ENCODE peak calls at places on chromosomes 11 and 22, in eight cellular contexts. One of them, this sample, is unnamed.

GRCh38 chr22:37623075-37624016 is 14.7 kb downstream of the GGA1 start:
- DNase-seq in ecto neural progenitor cell: peak; percentile 85
- DNase-seq in NCI-H1930: peak; percentile 37
- DNase-seq in activated CD4-positive, CD25-positive, alpha-beta regulatory T cell: peak; percentile 67
- DNase-seq in fibroblast of the conjunctiva: no peak
- DNase-seq in effector memory CD8-positive, alpha-beta T cell: peak; percentile 75
- DNase-seq in NCI-H1436 treated with DMSO at 0.1 percent for 48 hours: no peak
- DNase-seq in effector memory CD4-positive, alpha-beta T cell: peak; percentile 70
- DNase-seq in this sample: no peak

GRCh38 chr22:48663297-48663696 is 1164.4 kb downstream of the BRD1 start:
- DNase-seq in ecto neural progenitor cell: no peak
- DNase-seq in NCI-H1930: no peak
- DNase-seq in activated CD4-positive, CD25-positive, alpha-beta regulatory T cell: no peak
- DNase-seq in fibroblast of the conjunctiva: no peak
- DNase-seq in effector memory CD8-positive, alpha-beta T cell: no peak
- DNase-seq in NCI-H1436 treated with DMSO at 0.1 percent for 48 hours: no peak
- DNase-seq in effector memory CD4-positive, alpha-beta T cell: no peak
- DNase-seq in this sample: no peak

GRCh38 chr22:24134090-24134846 is 47.0 kb upstream of the SUSD2 start:
- DNase-seq in ecto neural progenitor cell: peak; percentile 76
- DNase-seq in NCI-H1930: no peak
- DNase-seq in activated CD4-positive, CD25-positive, alpha-beta regulatory T cell: no peak
- DNase-seq in fibroblast of the conjunctiva: no peak
- DNase-seq in effector memory CD8-positive, alpha-beta T cell: peak; percentile 53
- DNase-seq in NCI-H1436 treated with DMSO at 0.1 percent for 48 hours: no peak
- DNase-seq in effector memory CD4-positive, alpha-beta T cell: peak; percentile 36
- DNase-seq in this sample: no peak

GRCh38 chr11:108221981-108222685 is at the start of gene NPAT:
- DNase-seq in ecto neural progenitor cell: no peak
- DNase-seq in NCI-H1930: no peak
- DNase-seq in activated CD4-positive, CD25-positive, alpha-beta regulatory T cell: peak; percentile 34
- DNase-seq in fibroblast of the conjunctiva: no peak
- DNase-seq in effector memory CD8-positive, alpha-beta T cell: no peak
- DNase-seq in NCI-H1436 treated with DMSO at 0.1 percent for 48 hours: no peak
- DNase-seq in effector memory CD4-positive, alpha-beta T cell: peak; percentile 41
- DNase-seq in this sample: no peak

GRCh38 chr11:79783833-79784232 is 343.0 kb upstream of the TENM4 start:
- DNase-seq in ecto neural progenitor cell: no peak
- DNase-seq in NCI-H1930: no peak
- DNase-seq in activated CD4-positive, CD25-positive, alpha-beta regulatory T cell: no peak
- DNase-seq in fibroblast of the conjunctiva: no peak
- DNase-seq in effector memory CD8-positive, alpha-beta T cell: no peak
- DNase-seq in NCI-H1436 treated with DMSO at 0.1 percent for 48 hours: no peak
- DNase-seq in effector memory CD4-positive, alpha-beta T cell: no peak
- DNase-seq in this sample: no peak

GRCh38 chr11:133940034-133940433 is 16.7 kb downstream of the IGSF9B start:
- DNase-seq in ecto neural progenitor cell: no peak
- DNase-seq in NCI-H1930: no peak
- DNase-seq in activated CD4-positive, CD25-positive, alpha-beta regulatory T cell: no peak
- DNase-seq in fibroblast of the conjunctiva: no peak
- DNase-seq in effector memory CD8-positive, alpha-beta T cell: no peak
- DNase-seq in NCI-H1436 treated with DMSO at 0.1 percent for 48 hours: no peak
- DNase-seq in effector memory CD4-positive, alpha-beta T cell: no peak
- DNase-seq in this sample: no peak

GRCh38 chr11:60211206-60211605 is 28.3 kb upstream of the MS4A6A start:
- DNase-seq in ecto neural progenitor cell: no peak
- DNase-seq in NCI-H1930: no peak
- DNase-seq in activated CD4-positive, CD25-positive, alpha-beta regulatory T cell: no peak
- DNase-seq in fibroblast of the conjunctiva: no peak
- DNase-seq in effector memory CD8-positive, alpha-beta T cell: no peak
- DNase-seq in NCI-H1436 treated with DMSO at 0.1 percent for 48 hours: no peak
- DNase-seq in effector memory CD4-positive, alpha-beta T cell: no peak
- DNase-seq in this sample: no peak

GRCh38 chr22:35910013-35910860 is 118.4 kb downstream of the RBFOX2 start:
- DNase-seq in ecto neural progenitor cell: no peak
- DNase-seq in NCI-H1930: no peak
- DNase-seq in activated CD4-positive, CD25-positive, alpha-beta regulatory T cell: no peak
- DNase-seq in fibroblast of the conjunctiva: no peak
- DNase-seq in effector memory CD8-positive, alpha-beta T cell: no peak
- DNase-seq in NCI-H1436 treated with DMSO at 0.1 percent for 48 hours: no peak
- DNase-seq in effector memory CD4-positive, alpha-beta T cell: no peak
- DNase-seq in this sample: no peak

GRCh38 chr22:50627452-50627913 is 469 bp downstream of the ARSA start:
- DNase-seq in ecto neural progenitor cell: no peak
- DNase-seq in NCI-H1930: no peak
- DNase-seq in activated CD4-positive, CD25-positive, alpha-beta regulatory T cell: no peak
- DNase-seq in fibroblast of the conjunctiva: no peak
- DNase-seq in effector memory CD8-positive, alpha-beta T cell: no peak
- DNase-seq in NCI-H1436 treated with DMSO at 0.1 percent for 48 hours: no peak
- DNase-seq in effector memory CD4-positive, alpha-beta T cell: no peak
- DNase-seq in this sample: no peak

GRCh38 chr22:21917206-21917958 is 35.3 kb downstream of the PPM1F start:
- DNase-seq in ecto neural progenitor cell: no peak
- DNase-seq in NCI-H1930: no peak
- DNase-seq in activated CD4-positive, CD25-positive, alpha-beta regulatory T cell: no peak
- DNase-seq in fibroblast of the conjunctiva: peak; percentile 10
- DNase-seq in effector memory CD8-positive, alpha-beta T cell: no peak
- DNase-seq in NCI-H1436 treated with DMSO at 0.1 percent for 48 hours: no peak
- DNase-seq in effector memory CD4-positive, alpha-beta T cell: no peak
- DNase-seq in this sample: no peak

GRCh38 chr11:125594958-125595357 is 2.3 kb downstream of the STT3A start:
- DNase-seq in ecto neural progenitor cell: no peak
- DNase-seq in NCI-H1930: no peak
- DNase-seq in activated CD4-positive, CD25-positive, alpha-beta regulatory T cell: no peak
- DNase-seq in fibroblast of the conjunctiva: no peak
- DNase-seq in effector memory CD8-positive, alpha-beta T cell: no peak
- DNase-seq in NCI-H1436 treated with DMSO at 0.1 percent for 48 hours: no peak
- DNase-seq in effector memory CD4-positive, alpha-beta T cell: no peak
- DNase-seq in this sample: no peak

GRCh38 chr11:61120865-61121831 is 18.9 kb downstream of the CD5 start:
- DNase-seq in ecto neural progenitor cell: no peak
- DNase-seq in NCI-H1930: no peak
- DNase-seq in activated CD4-positive, CD25-positive, alpha-beta regulatory T cell: no peak
- DNase-seq in fibroblast of the conjunctiva: no peak
- DNase-seq in effector memory CD8-positive, alpha-beta T cell: no peak
- DNase-seq in NCI-H1436 treated with DMSO at 0.1 percent for 48 hours: no peak
- DNase-seq in effector memory CD4-positive, alpha-beta T cell: peak; percentile 20
- DNase-seq in this sample: no peak

GRCh38 chr22:20021196-20022181 is 579 bp downstream of the TANGO2 start:
- DNase-seq in ecto neural progenitor cell: no peak
- DNase-seq in NCI-H1930: no peak
- DNase-seq in activated CD4-positive, CD25-positive, alpha-beta regulatory T cell: no peak
- DNase-seq in fibroblast of the conjunctiva: no peak
- DNase-seq in effector memory CD8-positive, alpha-beta T cell: no peak
- DNase-seq in NCI-H1436 treated with DMSO at 0.1 percent for 48 hours: no peak
- DNase-seq in effector memory CD4-positive, alpha-beta T cell: peak; percentile 15
- DNase-seq in this sample: peak; percentile 31

GRCh38 chr22:28019881-28020861 is 101.1 kb upstream of the PITPNB start:
- DNase-seq in ecto neural progenitor cell: peak; percentile 87
- DNase-seq in NCI-H1930: peak; percentile 20
- DNase-seq in activated CD4-positive, CD25-positive, alpha-beta regulatory T cell: peak; percentile 59
- DNase-seq in fibroblast of the conjunctiva: peak; percentile 54
- DNase-seq in effector memory CD8-positive, alpha-beta T cell: peak; percentile 54
- DNase-seq in NCI-H1436 treated with DMSO at 0.1 percent for 48 hours: no peak
- DNase-seq in effector memory CD4-positive, alpha-beta T cell: peak; percentile 9
- DNase-seq in this sample: peak; percentile 21

GRCh38 chr11:8652140-8652539 is 30.3 kb downstream of the TRIM66 start:
- DNase-seq in ecto neural progenitor cell: no peak
- DNase-seq in NCI-H1930: no peak
- DNase-seq in activated CD4-positive, CD25-positive, alpha-beta regulatory T cell: no peak
- DNase-seq in fibroblast of the conjunctiva: peak; percentile 60
- DNase-seq in effector memory CD8-positive, alpha-beta T cell: no peak
- DNase-seq in NCI-H1436 treated with DMSO at 0.1 percent for 48 hours: no peak
- DNase-seq in effector memory CD4-positive, alpha-beta T cell: no peak
- DNase-seq in this sample: peak; percentile 80

GRCh38 chr11:120832609-120833221 is 191.2 kb upstream of the TBCEL start:
- DNase-seq in ecto neural progenitor cell: peak; percentile 56
- DNase-seq in NCI-H1930: no peak
- DNase-seq in activated CD4-positive, CD25-positive, alpha-beta regulatory T cell: no peak
- DNase-seq in fibroblast of the conjunctiva: no peak
- DNase-seq in effector memory CD8-positive, alpha-beta T cell: no peak
- DNase-seq in NCI-H1436 treated with DMSO at 0.1 percent for 48 hours: no peak
- DNase-seq in effector memory CD4-positive, alpha-beta T cell: no peak
- DNase-seq in this sample: no peak

GRCh38 chr11:34074391-34074790 is 22.9 kb downstream of the CAPRIN1 start:
- DNase-seq in ecto neural progenitor cell: no peak
- DNase-seq in NCI-H1930: no peak
- DNase-seq in activated CD4-positive, CD25-positive, alpha-beta regulatory T cell: no peak
- DNase-seq in fibroblast of the conjunctiva: no peak
- DNase-seq in effector memory CD8-positive, alpha-beta T cell: no peak
- DNase-seq in NCI-H1436 treated with DMSO at 0.1 percent for 48 hours: no peak
- DNase-seq in effector memory CD4-positive, alpha-beta T cell: no peak
- DNase-seq in this sample: no peak

GRCh38 chr11:79156031-79156430 is 284.8 kb downstream of the TENM4 start:
- DNase-seq in ecto neural progenitor cell: no peak
- DNase-seq in NCI-H1930: no peak
- DNase-seq in activated CD4-positive, CD25-positive, alpha-beta regulatory T cell: no peak
- DNase-seq in fibroblast of the conjunctiva: no peak
- DNase-seq in effector memory CD8-positive, alpha-beta T cell: no peak
- DNase-seq in NCI-H1436 treated with DMSO at 0.1 percent for 48 hours: no peak
- DNase-seq in effector memory CD4-positive, alpha-beta T cell: no peak
- DNase-seq in this sample: no peak

GRCh38 chr11:92556435-92556834 is 331.8 kb downstream of the FAT3 start:
- DNase-seq in ecto neural progenitor cell: no peak
- DNase-seq in NCI-H1930: no peak
- DNase-seq in activated CD4-positive, CD25-positive, alpha-beta regulatory T cell: no peak
- DNase-seq in fibroblast of the conjunctiva: no peak
- DNase-seq in effector memory CD8-positive, alpha-beta T cell: no peak
- DNase-seq in NCI-H1436 treated with DMSO at 0.1 percent for 48 hours: no peak
- DNase-seq in effector memory CD4-positive, alpha-beta T cell: no peak
- DNase-seq in this sample: no peak

GRCh38 chr11:114026355-114026754 is 33.2 kb upstream of the ZBTB16 start:
- DNase-seq in ecto neural progenitor cell: no peak
- DNase-seq in NCI-H1930: no peak
- DNase-seq in activated CD4-positive, CD25-positive, alpha-beta regulatory T cell: no peak
- DNase-seq in fibroblast of the conjunctiva: no peak
- DNase-seq in effector memory CD8-positive, alpha-beta T cell: peak; percentile 12
- DNase-seq in NCI-H1436 treated with DMSO at 0.1 percent for 48 hours: no peak
- DNase-seq in effector memory CD4-positive, alpha-beta T cell: peak; percentile 19
- DNase-seq in this sample: peak; percentile 47

GRCh38 chr11:121244861-121245260 is 47.7 kb upstream of the SC5D start:
- DNase-seq in ecto neural progenitor cell: no peak
- DNase-seq in NCI-H1930: no peak
- DNase-seq in activated CD4-positive, CD25-positive, alpha-beta regulatory T cell: no peak
- DNase-seq in fibroblast of the conjunctiva: no peak
- DNase-seq in effector memory CD8-positive, alpha-beta T cell: no peak
- DNase-seq in NCI-H1436 treated with DMSO at 0.1 percent for 48 hours: no peak
- DNase-seq in effector memory CD4-positive, alpha-beta T cell: no peak
- DNase-seq in this sample: no peak

GRCh38 chr11:63599211-63600122 is 14.8 kb downstream of the PLAAT3 start:
- DNase-seq in ecto neural progenitor cell: no peak
- DNase-seq in NCI-H1930: no peak
- DNase-seq in activated CD4-positive, CD25-positive, alpha-beta regulatory T cell: no peak
- DNase-seq in fibroblast of the conjunctiva: no peak
- DNase-seq in effector memory CD8-positive, alpha-beta T cell: no peak
- DNase-seq in NCI-H1436 treated with DMSO at 0.1 percent for 48 hours: no peak
- DNase-seq in effector memory CD4-positive, alpha-beta T cell: no peak
- DNase-seq in this sample: no peak

GRCh38 chr11:59144096-59144495 is 1.4 kb downstream of the FAM111A start:
- DNase-seq in ecto neural progenitor cell: no peak
- DNase-seq in NCI-H1930: no peak
- DNase-seq in activated CD4-positive, CD25-positive, alpha-beta regulatory T cell: no peak
- DNase-seq in fibroblast of the conjunctiva: no peak
- DNase-seq in effector memory CD8-positive, alpha-beta T cell: no peak
- DNase-seq in NCI-H1436 treated with DMSO at 0.1 percent for 48 hours: no peak
- DNase-seq in effector memory CD4-positive, alpha-beta T cell: no peak
- DNase-seq in this sample: no peak

GRCh38 chr22:36289406-36289870 is 36.5 kb downstream of the APOL1 start:
- DNase-seq in ecto neural progenitor cell: no peak
- DNase-seq in NCI-H1930: no peak
- DNase-seq in activated CD4-positive, CD25-positive, alpha-beta regulatory T cell: no peak
- DNase-seq in fibroblast of the conjunctiva: no peak
- DNase-seq in effector memory CD8-positive, alpha-beta T cell: no peak
- DNase-seq in NCI-H1436 treated with DMSO at 0.1 percent for 48 hours: no peak
- DNase-seq in effector memory CD4-positive, alpha-beta T cell: no peak
- DNase-seq in this sample: no peak

GRCh38 chr11:70942593-70942992 is 309.8 kb downstream of the SHANK2 start:
- DNase-seq in ecto neural progenitor cell: no peak
- DNase-seq in NCI-H1930: no peak
- DNase-seq in activated CD4-positive, CD25-positive, alpha-beta regulatory T cell: no peak
- DNase-seq in fibroblast of the conjunctiva: no peak
- DNase-seq in effector memory CD8-positive, alpha-beta T cell: no peak
- DNase-seq in NCI-H1436 treated with DMSO at 0.1 percent for 48 hours: no peak
- DNase-seq in effector memory CD4-positive, alpha-beta T cell: no peak
- DNase-seq in this sample: no peak

GRCh38 chr22:45896153-45896951 is 80.6 kb downstream of the WNT7B start:
- DNase-seq in ecto neural progenitor cell: no peak
- DNase-seq in NCI-H1930: no peak
- DNase-seq in activated CD4-positive, CD25-positive, alpha-beta regulatory T cell: no peak
- DNase-seq in fibroblast of the conjunctiva: no peak
- DNase-seq in effector memory CD8-positive, alpha-beta T cell: no peak
- DNase-seq in NCI-H1436 treated with DMSO at 0.1 percent for 48 hours: no peak
- DNase-seq in effector memory CD4-positive, alpha-beta T cell: no peak
- DNase-seq in this sample: no peak

GRCh38 chr11:43856988-43857387 is 23.6 kb upstream of the ALKBH3 start:
- DNase-seq in ecto neural progenitor cell: no peak
- DNase-seq in NCI-H1930: no peak
- DNase-seq in activated CD4-positive, CD25-positive, alpha-beta regulatory T cell: no peak
- DNase-seq in fibroblast of the conjunctiva: no peak
- DNase-seq in effector memory CD8-positive, alpha-beta T cell: no peak
- DNase-seq in NCI-H1436 treated with DMSO at 0.1 percent for 48 hours: no peak
- DNase-seq in effector memory CD4-positive, alpha-beta T cell: no peak
- DNase-seq in this sample: no peak

GRCh38 chr11:128318856-128319474 is 268.4 kb downstream of the ETS1 start:
- DNase-seq in ecto neural progenitor cell: no peak
- DNase-seq in NCI-H1930: no peak
- DNase-seq in activated CD4-positive, CD25-positive, alpha-beta regulatory T cell: peak; percentile 31
- DNase-seq in fibroblast of the conjunctiva: no peak
- DNase-seq in effector memory CD8-positive, alpha-beta T cell: peak; percentile 70
- DNase-seq in NCI-H1436 treated with DMSO at 0.1 percent for 48 hours: no peak
- DNase-seq in effector memory CD4-positive, alpha-beta T cell: peak; percentile 62
- DNase-seq in this sample: no peak

GRCh38 chr11:5297671-5298070 is 4.1 kb downstream of the OR51B4 start:
- DNase-seq in ecto neural progenitor cell: no peak
- DNase-seq in NCI-H1930: no peak
- DNase-seq in activated CD4-positive, CD25-positive, alpha-beta regulatory T cell: no peak
- DNase-seq in fibroblast of the conjunctiva: no peak
- DNase-seq in effector memory CD8-positive, alpha-beta T cell: no peak
- DNase-seq in NCI-H1436 treated with DMSO at 0.1 percent for 48 hours: no peak
- DNase-seq in effector memory CD4-positive, alpha-beta T cell: no peak
- DNase-seq in this sample: no peak

GRCh38 chr11:112999518-112999917 is 38.3 kb downstream of the NCAM1 start:
- DNase-seq in ecto neural progenitor cell: no peak
- DNase-seq in NCI-H1930: peak; percentile 96
- DNase-seq in activated CD4-positive, CD25-positive, alpha-beta regulatory T cell: no peak
- DNase-seq in fibroblast of the conjunctiva: no peak
- DNase-seq in effector memory CD8-positive, alpha-beta T cell: no peak
- DNase-seq in NCI-H1436 treated with DMSO at 0.1 percent for 48 hours: peak; percentile 69
- DNase-seq in effector memory CD4-positive, alpha-beta T cell: no peak
- DNase-seq in this sample: no peak

GRCh38 chr11:287821-288327 is 1.1 kb upstream of the PGGHG start:
- DNase-seq in ecto neural progenitor cell: no peak
- DNase-seq in NCI-H1930: no peak
- DNase-seq in activated CD4-positive, CD25-positive, alpha-beta regulatory T cell: no peak
- DNase-seq in fibroblast of the conjunctiva: no peak
- DNase-seq in effector memory CD8-positive, alpha-beta T cell: no peak
- DNase-seq in NCI-H1436 treated with DMSO at 0.1 percent for 48 hours: no peak
- DNase-seq in effector memory CD4-positive, alpha-beta T cell: no peak
- DNase-seq in this sample: no peak

GRCh38 chr22:33723915-33724314 is 196.4 kb downstream of the LARGE1 start:
- DNase-seq in ecto neural progenitor cell: no peak
- DNase-seq in NCI-H1930: no peak
- DNase-seq in activated CD4-positive, CD25-positive, alpha-beta regulatory T cell: no peak
- DNase-seq in fibroblast of the conjunctiva: no peak
- DNase-seq in effector memory CD8-positive, alpha-beta T cell: no peak
- DNase-seq in NCI-H1436 treated with DMSO at 0.1 percent for 48 hours: no peak
- DNase-seq in effector memory CD4-positive, alpha-beta T cell: no peak
- DNase-seq in this sample: no peak

This sample was measured in H4.